ENCODE peak calls at places on chromosomes 2 and 18, in four cellular contexts. W, T, A and N are unnamed samples.
A peak's percentile ranks its signal among the peaks of the same experiment; 100 is the strongest.

GRCh38 chr2:191436368-191437055 is 191.3 kb downstream of the MYO1B start:
- ATAC-seq in A (peak; percentile 46), T (peak; percentile 76), W (no peak), N (no peak)

GRCh38 chr2:17626986-17627385 is 86.5 kb downstream of the VSNL1 start:
- ATAC-seq in T (no peak), W (no peak), A (no peak), N (no peak)

GRCh38 chr2:227082286-227082685 is 81.7 kb downstream of the COL4A4 start:
- ATAC-seq in W (no peak), A (no peak), T (no peak), N (peak; percentile 63)

GRCh38 chr18:11412790-11413189 is 196.6 kb upstream of the SLC35G4 start:
- ATAC-seq in W (no peak), A (no peak), T (no peak), N (no peak)

GRCh38 chr2:10326707-10327594 is 24.2 kb downstream of the HPCAL1 start:
- ATAC-seq in W (no peak), T (peak; percentile 24), A (no peak), N (no peak)

GRCh38 chr2:26184555-26185303 is 11.8 kb downstream of the GAREM2 start:
- ATAC-seq in W (peak; percentile 97), A (peak; percentile 96), T (peak; percentile 87), N (peak; percentile 98)

GRCh38 chr2:47205576-47206141 is 50.6 kb upstream of the STPG4 start:
- ATAC-seq in T (peak; percentile 97), W (no peak), A (no peak), N (no peak)

GRCh38 chr2:32611366-32611765 is 16.5 kb upstream of the TTC27 start:
- ATAC-seq in W (no peak), A (no peak), T (no peak), N (no peak)

GRCh38 chr2:137881711-137882110 is 82.6 kb upstream of the HNMT start:
- ATAC-seq in A (no peak), W (no peak), T (no peak), N (no peak)

GRCh38 chr2:43126817-43127207 is 99.6 kb downstream of the ZFP36L2 start:
- ATAC-seq in W (no peak), T (no peak), A (no peak), N (no peak)